ENCODE peak calls at places on chromosome 1, in seven cellular contexts. P, V, K, F, N, E and W are unnamed samples.

GRCh38 chr1:241202321-241202845 is 154.6 kb downstream of the RGS7 start:
- DNase-seq in K (peak; percentile 37), N (no peak), F (peak; percentile 7), V (no peak), P (no peak), E (no peak), W (no peak)

GRCh38 chr1:93324486-93325464 is 20.9 kb upstream of the DR1 start:
- DNase-seq in K (no peak), F (peak; percentile 86), N (no peak), E (no peak), P (no peak), V (no peak), W (no peak)

GRCh38 chr1:31651766-31652165 is 7.1 kb upstream of the PEF1 start:
- DNase-seq in E (no peak), N (no peak), K (no peak), P (no peak), F (no peak), V (no peak), W (no peak)

GRCh38 chr1:156082111-156083091 is at the start of gene MEX3A:
- DNase-seq in K (peak; percentile 94), P (peak; percentile 69), V (peak; percentile 17), E (peak; percentile 56), F (no peak), N (peak; percentile 87), W (peak; percentile 83)

GRCh38 chr1:67390041-67390887 is 39.9 kb downstream of the SERBP1 start:
- DNase-seq in N (no peak), F (peak; percentile 54), P (no peak), V (no peak), E (no peak), K (no peak), W (no peak)

GRCh38 chr1:228273720-228274451 is 66.0 kb downstream of the OBSCN start:
- DNase-seq in E (no peak), K (no peak), F (no peak), N (peak; percentile 76), V (no peak), P (no peak), W (no peak)

GRCh38 chr1:1122078-1122811 is 6.4 kb upstream of the C1orf159 start:
- DNase-seq in F (peak; percentile 9), N (peak; percentile 96), V (peak; percentile 68), K (peak; percentile 89), P (peak; percentile 90), E (peak; percentile 81), W (peak; percentile 90)

GRCh38 chr1:92084651-92085050 is 4.5 kb downstream of the BTBD8 start:
- DNase-seq in F (no peak), P (no peak), E (no peak), N (no peak), K (no peak), V (no peak), W (no peak)

GRCh38 chr1:93778457-93778856 is 96.8 kb upstream of the BCAR3 start:
- DNase-seq in V (no peak), N (no peak), F (no peak), P (no peak), E (no peak), K (no peak), W (no peak)

GRCh38 chr1:7356079-7356478 is 415.0 kb upstream of the VAMP3 start:
- DNase-seq in F (no peak), N (no peak), V (no peak), P (no peak), K (no peak), E (no peak), W (no peak)

GRCh38 chr1:197343663-197344273 is 75.7 kb downstream of the CRB1 start:
- DNase-seq in V (no peak), N (no peak), P (no peak), K (peak; percentile 9), F (no peak), E (no peak), W (no peak)

GRCh38 chr1:246195296-246195695 is 311.8 kb downstream of the SMYD3 start:
- DNase-seq in K (no peak), V (no peak), E (no peak), P (no peak), N (no peak), F (no peak), W (no peak)

GRCh38 chr1:246214708-246215504 is 292.2 kb downstream of the SMYD3 start:
- DNase-seq in E (no peak), F (peak; percentile 19), K (no peak), V (no peak), P (no peak), N (no peak), W (peak; percentile 32)

GRCh38 chr1:19909971-19910370 is 13.4 kb downstream of the PLA2G2E start:
- DNase-seq in F (no peak), E (no peak), K (no peak), V (no peak), P (no peak), N (no peak), W (no peak)

GRCh38 chr1:103129255-103129654 is 20.9 kb upstream of the COL11A1 start:
- DNase-seq in E (no peak), N (no peak), K (no peak), F (peak; percentile 44), P (no peak), V (no peak), W (no peak)

GRCh38 chr1:53090227-53091147 is 28.5 kb downstream of the PODN start:
- DNase-seq in P (peak; percentile 41), N (no peak), K (no peak), F (no peak), E (no peak), V (no peak), W (peak; percentile 58)

GRCh38 chr1:27350673-27351540 is 9.1 kb downstream of the SYTL1 start:
- DNase-seq in N (peak; percentile 76), P (no peak), V (no peak), E (no peak), K (peak; percentile 98), F (no peak), W (peak; percentile 60)

GRCh38 chr1:35192056-35192852 is 691 bp downstream of the SFPQ start:
- DNase-seq in E (peak; percentile 90), N (peak; percentile 97), K (peak; percentile 90), F (no peak), P (peak; percentile 87), V (peak; percentile 83), W (peak; percentile 85)

GRCh38 chr1:81877940-81878339 is 77.2 kb downstream of the ADGRL2 start:
- DNase-seq in N (no peak), K (peak; percentile 27), V (no peak), P (no peak), F (no peak), E (no peak), W (no peak)

GRCh38 chr1:244680667-244681066 is 27.7 kb downstream of the DESI2 start:
- DNase-seq in E (no peak), P (no peak), F (no peak), K (no peak), N (no peak), V (no peak), W (no peak)

GRCh38 chr1:27342391-27342777 is 562 bp downstream of the SYTL1 start:
- DNase-seq in P (no peak), K (no peak), N (peak; percentile 82), V (no peak), E (no peak), F (no peak), W (no peak)

GRCh38 chr1:230109871-230110667 is 43.0 kb downstream of the GALNT2 start:
- DNase-seq in F (no peak), N (peak; percentile 85), V (no peak), P (peak; percentile 48), K (no peak), E (peak; percentile 39), W (no peak)

GRCh38 chr1:150186789-150187559 is 37.3 kb downstream of the PLEKHO1 start:
- DNase-seq in E (peak; percentile 71), P (no peak), N (no peak), V (no peak), F (no peak), K (peak; percentile 36), W (no peak)

GRCh38 chr1:232722626-232723025 is 82.6 kb upstream of the MAP10 start:
- DNase-seq in P (no peak), N (no peak), F (no peak), E (no peak), K (no peak), V (no peak), W (no peak)
- H3K27ac ChIP-seq in P (no peak overlapping the region), N (no peak overlapping the region), F (no peak overlapping the region), E (no peak overlapping the region), K (no peak overlapping the region), V (no peak overlapping the region), W (no peak overlapping the region)

GRCh38 chr1:116950497-116951174 is 40.9 kb downstream of the PTGFRN start:
- DNase-seq in V (no peak), N (no peak), P (no peak), F (no peak), K (no peak), E (no peak), W (no peak)
- H3K4me1 ChIP-seq in V (no peaks in the 10 kb centered on the region), N (no peaks in the 10 kb centered on the region), P (no peaks in the 10 kb centered on the region), F (peaks cover 6% of the 10 kb centered on the region), K (peaks cover 20% of the 10 kb centered on the region), E (no peaks in the 10 kb centered on the region), W (no peaks in the 10 kb centered on the region)

DNA sequence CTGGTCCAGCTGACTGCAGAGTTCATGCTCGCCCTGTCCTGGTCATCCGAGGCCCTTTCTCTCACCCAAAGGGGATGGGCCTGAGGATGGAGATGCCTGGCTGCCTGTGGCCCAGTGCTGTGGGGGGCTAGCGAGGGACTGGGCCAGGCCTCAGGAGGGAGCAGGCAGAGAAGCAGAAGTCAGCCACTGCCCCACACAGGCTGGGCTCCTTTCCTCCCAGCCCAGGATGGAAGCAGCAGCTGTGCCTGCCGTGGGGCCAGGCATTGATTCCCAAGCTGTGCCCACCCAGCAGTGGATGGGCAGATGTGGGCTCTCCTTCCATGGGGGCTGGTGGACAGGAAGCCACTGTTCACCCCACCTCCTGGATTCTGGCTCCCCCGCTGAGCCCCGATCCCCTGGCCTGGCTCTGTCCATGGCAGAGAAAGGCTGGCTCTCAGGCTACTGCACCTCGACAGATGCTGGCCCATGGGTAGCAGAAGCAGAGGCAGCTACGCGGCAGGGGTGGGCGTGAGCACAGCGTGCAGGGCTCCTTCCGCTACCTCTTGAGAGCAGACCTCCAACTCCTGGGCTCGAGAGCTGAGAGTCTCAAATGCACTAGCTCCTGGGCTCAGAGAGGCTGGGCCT is 24.6 kb downstream of the RUNX3 start:
- DNase-seq in V (no peak), F (no peak), E (no peak), K (no peak), P (peak; percentile 11), N (peak; percentile 69), W (no peak)
- H3K27ac ChIP-seq in V (no peak overlapping the region), F (no peak overlapping the region), E (peak overlapping the region; percentile 33), K (no peak overlapping the region), P (no peak overlapping the region), N (peak overlapping the region; percentile 90), W (no peak overlapping the region)

GRCh38 chr1:154329152-154329521 is 3.8 kb downstream of the ATP8B2 start:
- DNase-seq in F (no peak), E (no peak), P (no peak), K (peak; percentile 30), N (no peak), V (no peak), W (no peak)

GRCh38 chr1:154327466-154328317 is 2.4 kb downstream of the ATP8B2 start:
- DNase-seq in E (peak; percentile 43), P (peak; percentile 44), F (no peak), N (no peak), V (no peak), K (no peak), W (peak; percentile 56)

GRCh38 chr1:154329551-154330131 is 4.3 kb downstream of the ATP8B2 start:
- DNase-seq in F (no peak), N (no peak), V (no peak), P (no peak), K (no peak), E (peak; percentile 34), W (no peak)

GRCh38 chr1:154328318-154329151 is 3.2 kb downstream of the ATP8B2 start:
- DNase-seq in V (peak; percentile 77), F (no peak), P (peak; percentile 84), N (peak; percentile 97), E (peak; percentile 87), K (peak; percentile 80), W (peak; percentile 83)

GRCh38 chr1:154330669-154331068 is 5.3 kb downstream of the ATP8B2 start:
- DNase-seq in P (no peak), V (no peak), E (no peak), K (no peak), N (no peak), F (no peak), W (no peak)
- H3K4me1 ChIP-seq in P (peaks cover 42% of the 10 kb centered on the region), V (peaks cover 68% of the 10 kb centered on the region), E (peaks cover 91% of the 10 kb centered on the region), K (peaks cover 27% of the 10 kb centered on the region), N (peaks cover 49% of the 10 kb centered on the region), F (peaks cover 17% of the 10 kb centered on the region), W (peaks cover 9% of the 10 kb centered on the region)